ENCODE peak calls at places on chromosomes 13 and 19, in ten cellular contexts. One of them, this sample, is unnamed.

GRCh38 chr13:40059540-40060232 is 404.2 kb downstream of the COG6 start:
- DNase-seq in A549: no peak
- DNase-seq in GM12865: peak
- DNase-seq in BJ: no peak
- DNase-seq in fibroblast of mammary gland: peak
- DNase-seq in astrocyte of the cerebellum: no peak
- DNase-seq in fibroblast of lung: peak
- DNase-seq in colonic mucosa: no peak
- DNase-seq in dorsolateral prefrontal cortex: no peak
- DNase-seq in suprapubic skin: no peak
- DNase-seq in this sample: no peak

GRCh38 chr19:53771133-53771532 is 53.0 kb downstream of the NLRP12 start:
- DNase-seq in A549: no peak
- DNase-seq in GM12865: no peak
- DNase-seq in BJ: no peak
- DNase-seq in fibroblast of mammary gland: no peak
- DNase-seq in astrocyte of the cerebellum: no peak
- DNase-seq in fibroblast of lung: no peak
- DNase-seq in colonic mucosa: no peak
- DNase-seq in dorsolateral prefrontal cortex: no peak
- DNase-seq in suprapubic skin: no peak
- DNase-seq in this sample: no peak

GRCh38 chr19:30148039-30148438 is 206.0 kb downstream of the URI1 start:
- DNase-seq in A549: peak
- DNase-seq in GM12865: no peak
- DNase-seq in BJ: no peak
- DNase-seq in fibroblast of mammary gland: no peak
- DNase-seq in astrocyte of the cerebellum: no peak
- DNase-seq in fibroblast of lung: no peak
- DNase-seq in colonic mucosa: peak
- DNase-seq in dorsolateral prefrontal cortex: no peak
- DNase-seq in suprapubic skin: no peak
- DNase-seq in this sample: no peak

GRCh38 chr19:54696117-54696548 is 28.1 kb upstream of the KIR3DL3 start:
- DNase-seq in A549: no peak
- DNase-seq in GM12865: peak
- DNase-seq in BJ: no peak
- DNase-seq in fibroblast of mammary gland: no peak
- DNase-seq in astrocyte of the cerebellum: no peak
- DNase-seq in fibroblast of lung: no peak
- DNase-seq in colonic mucosa: no peak
- DNase-seq in dorsolateral prefrontal cortex: no peak
- DNase-seq in suprapubic skin: no peak
- DNase-seq in this sample: no peak

GRCh38 chr19:14411161-14411560 is 8.0 kb downstream of the DDX39A start:
- DNase-seq in A549: no peak
- DNase-seq in GM12865: no peak
- DNase-seq in BJ: no peak
- DNase-seq in fibroblast of mammary gland: no peak
- DNase-seq in astrocyte of the cerebellum: no peak
- DNase-seq in fibroblast of lung: no peak
- DNase-seq in colonic mucosa: no peak
- DNase-seq in dorsolateral prefrontal cortex: no peak
- DNase-seq in suprapubic skin: no peak
- DNase-seq in this sample: no peak

GRCh38 chr19:42214810-42215209 is 2.7 kb downstream of the DEDD2 start:
- DNase-seq in A549: no peak
- DNase-seq in GM12865: no peak
- DNase-seq in BJ: no peak
- DNase-seq in fibroblast of mammary gland: no peak
- DNase-seq in astrocyte of the cerebellum: no peak
- DNase-seq in fibroblast of lung: no peak
- DNase-seq in colonic mucosa: no peak
- DNase-seq in dorsolateral prefrontal cortex: no peak
- DNase-seq in suprapubic skin: no peak
- DNase-seq in this sample: no peak

GRCh38 chr19:56079609-56080008 is 41.5 kb downstream of the ZNF787 start:
- DNase-seq in A549: no peak
- DNase-seq in GM12865: no peak
- DNase-seq in BJ: no peak
- DNase-seq in fibroblast of mammary gland: no peak
- DNase-seq in astrocyte of the cerebellum: no peak
- DNase-seq in fibroblast of lung: no peak
- DNase-seq in colonic mucosa: no peak
- DNase-seq in dorsolateral prefrontal cortex: no peak
- DNase-seq in suprapubic skin: no peak
- DNase-seq in this sample: no peak

GRCh38 chr19:31648347-31648746 is 299.1 kb upstream of the TSHZ3 start:
- DNase-seq in A549: no peak
- DNase-seq in GM12865: no peak
- DNase-seq in BJ: no peak
- DNase-seq in fibroblast of mammary gland: no peak
- DNase-seq in astrocyte of the cerebellum: peak
- DNase-seq in fibroblast of lung: peak
- DNase-seq in colonic mucosa: no peak
- DNase-seq in dorsolateral prefrontal cortex: no peak
- DNase-seq in suprapubic skin: no peak
- DNase-seq in this sample: no peak

GRCh38 chr13:99723847-99724246 is 222.6 kb downstream of the TM9SF2 start:
- DNase-seq in A549: no peak
- DNase-seq in GM12865: no peak
- DNase-seq in BJ: no peak
- DNase-seq in fibroblast of mammary gland: no peak
- DNase-seq in astrocyte of the cerebellum: no peak
- DNase-seq in fibroblast of lung: no peak
- DNase-seq in colonic mucosa: no peak
- DNase-seq in dorsolateral prefrontal cortex: no peak
- DNase-seq in suprapubic skin: no peak
- DNase-seq in this sample: no peak

GRCh38 chr19:49213791-49214190 is 56.2 kb downstream of the TRPM4 start:
- DNase-seq in A549: peak
- DNase-seq in GM12865: no peak
- DNase-seq in BJ: no peak
- DNase-seq in fibroblast of mammary gland: no peak
- DNase-seq in astrocyte of the cerebellum: no peak
- DNase-seq in fibroblast of lung: no peak
- DNase-seq in colonic mucosa: no peak
- DNase-seq in dorsolateral prefrontal cortex: no peak
- DNase-seq in suprapubic skin: no peak
- DNase-seq in this sample: no peak
- TF ChIP-seq CTCF in A549: peak
- TF ChIP-seq CTCF in GM12865: no peak
- TF ChIP-seq CTCF in BJ: peak
- TF ChIP-seq CTCF in fibroblast of mammary gland: no peak
- TF ChIP-seq CTCF in astrocyte of the cerebellum: no peak
- TF ChIP-seq CTCF in fibroblast of lung: no peak
- TF ChIP-seq CTCF in colonic mucosa: no peak
- TF ChIP-seq CTCF in dorsolateral prefrontal cortex: no peak
- TF ChIP-seq CTCF in suprapubic skin: no peak
- TF ChIP-seq CTCF in this sample: no peak

DNA sequence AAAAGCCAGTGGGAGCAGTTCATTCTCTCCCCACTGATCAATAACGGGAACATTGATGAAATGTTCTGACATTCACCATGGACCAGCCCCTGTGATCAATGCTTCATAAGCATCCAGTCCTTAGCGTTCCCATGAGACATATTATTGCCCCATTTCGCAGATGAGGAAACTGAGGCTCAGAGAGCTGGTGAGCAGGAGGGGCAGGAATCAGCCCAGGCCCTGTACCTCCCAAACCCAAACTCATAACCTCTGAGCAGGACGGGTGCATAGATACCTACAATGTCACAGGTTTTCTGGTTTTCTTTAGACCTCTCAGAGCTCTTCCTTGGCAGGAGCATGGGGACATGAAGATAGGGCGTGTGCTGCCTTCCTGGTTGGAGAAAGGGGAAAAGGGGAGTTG is 2.1 kb downstream of the MCOLN1 start:
- DNase-seq in A549: no peak
- DNase-seq in GM12865: no peak
- DNase-seq in BJ: no peak
- DNase-seq in fibroblast of mammary gland: no peak
- DNase-seq in astrocyte of the cerebellum: no peak
- DNase-seq in fibroblast of lung: no peak
- DNase-seq in colonic mucosa: no peak
- DNase-seq in dorsolateral prefrontal cortex: no peak
- DNase-seq in suprapubic skin: no peak
- DNase-seq in this sample: no peak
- H3K4me3 ChIP-seq in A549: no peak
- H3K4me3 ChIP-seq in GM12865: no peak
- H3K4me3 ChIP-seq in BJ: no peak
- H3K4me3 ChIP-seq in fibroblast of mammary gland: no peak
- H3K4me3 ChIP-seq in astrocyte of the cerebellum: no peak
- H3K4me3 ChIP-seq in fibroblast of lung: no peak
- H3K4me3 ChIP-seq in colonic mucosa: no peak
- H3K4me3 ChIP-seq in dorsolateral prefrontal cortex: no peak
- H3K4me3 ChIP-seq in suprapubic skin: no peak
- H3K4me3 ChIP-seq in this sample: no peak

DNA sequence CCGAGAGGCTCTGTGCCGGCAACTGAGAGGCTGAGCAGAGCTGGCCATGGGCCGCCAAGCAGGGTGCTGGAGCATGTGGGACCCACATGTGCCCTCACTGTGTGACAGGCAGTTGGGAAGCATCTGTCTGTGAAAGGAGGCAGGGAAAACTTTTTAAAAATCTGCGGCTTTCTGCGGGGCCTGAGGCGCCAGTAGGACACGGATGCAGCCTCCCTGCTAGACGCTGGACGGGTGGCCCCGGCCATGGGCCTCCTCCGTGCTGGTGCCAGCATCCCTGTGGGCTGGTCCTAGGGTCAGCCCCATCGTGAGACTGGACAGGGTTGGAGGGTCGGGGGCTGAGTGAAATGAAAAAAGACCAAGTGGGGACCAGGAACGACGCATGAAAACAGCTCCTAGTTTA is 20.9 kb upstream of the DCUN1D2 start:
- DNase-seq in A549: no peak
- DNase-seq in GM12865: no peak
- DNase-seq in BJ: no peak
- DNase-seq in fibroblast of mammary gland: no peak
- DNase-seq in astrocyte of the cerebellum: no peak
- DNase-seq in fibroblast of lung: no peak
- DNase-seq in colonic mucosa: no peak
- DNase-seq in dorsolateral prefrontal cortex: no peak
- DNase-seq in suprapubic skin: no peak
- DNase-seq in this sample: no peak
- TF ChIP-seq CTCF in A549: no peak
- TF ChIP-seq CTCF in GM12865: no peak
- TF ChIP-seq CTCF in BJ: no peak
- TF ChIP-seq CTCF in fibroblast of mammary gland: no peak
- TF ChIP-seq CTCF in astrocyte of the cerebellum: no peak
- TF ChIP-seq CTCF in fibroblast of lung: no peak
- TF ChIP-seq CTCF in colonic mucosa: no peak
- TF ChIP-seq CTCF in dorsolateral prefrontal cortex: no peak
- TF ChIP-seq CTCF in suprapubic skin: no peak
- TF ChIP-seq CTCF in this sample: no peak

GRCh38 chr19:50702158-50702869 is 17.3 kb downstream of the SHANK1 start:
- DNase-seq in A549: no peak
- DNase-seq in GM12865: no peak
- DNase-seq in BJ: no peak
- DNase-seq in fibroblast of mammary gland: no peak
- DNase-seq in astrocyte of the cerebellum: no peak
- DNase-seq in fibroblast of lung: no peak
- DNase-seq in colonic mucosa: no peak
- DNase-seq in dorsolateral prefrontal cortex: no peak
- DNase-seq in suprapubic skin: no peak
- DNase-seq in this sample: no peak

GRCh38 chr19:50706387-50706786 is 13.2 kb downstream of the SHANK1 start:
- DNase-seq in A549: no peak
- DNase-seq in GM12865: no peak
- DNase-seq in BJ: no peak
- DNase-seq in fibroblast of mammary gland: no peak
- DNase-seq in astrocyte of the cerebellum: no peak
- DNase-seq in fibroblast of lung: no peak
- DNase-seq in colonic mucosa: no peak
- DNase-seq in dorsolateral prefrontal cortex: no peak
- DNase-seq in suprapubic skin: no peak
- DNase-seq in this sample: no peak

GRCh38 chr19:50702870-50703829 is 16.5 kb downstream of the SHANK1 start:
- DNase-seq in A549: no peak
- DNase-seq in GM12865: no peak
- DNase-seq in BJ: no peak
- DNase-seq in fibroblast of mammary gland: no peak
- DNase-seq in astrocyte of the cerebellum: no peak
- DNase-seq in fibroblast of lung: no peak
- DNase-seq in colonic mucosa: no peak
- DNase-seq in dorsolateral prefrontal cortex: no peak
- DNase-seq in suprapubic skin: no peak
- DNase-seq in this sample: no peak

GRCh38 chr19:50705422-50706019 is 14.1 kb downstream of the SHANK1 start:
- DNase-seq in A549: peak
- DNase-seq in GM12865: peak
- DNase-seq in BJ: no peak
- DNase-seq in fibroblast of mammary gland: peak
- DNase-seq in astrocyte of the cerebellum: no peak
- DNase-seq in fibroblast of lung: peak
- DNase-seq in colonic mucosa: no peak
- DNase-seq in dorsolateral prefrontal cortex: no peak
- DNase-seq in suprapubic skin: no peak
- DNase-seq in this sample: no peak

GRCh38 chr19:50703915-50704548 is 15.6 kb downstream of the SHANK1 start:
- DNase-seq in A549: peak
- DNase-seq in GM12865: no peak
- DNase-seq in BJ: no peak
- DNase-seq in fibroblast of mammary gland: no peak
- DNase-seq in astrocyte of the cerebellum: no peak
- DNase-seq in fibroblast of lung: no peak
- DNase-seq in colonic mucosa: no peak
- DNase-seq in dorsolateral prefrontal cortex: no peak
- DNase-seq in suprapubic skin: no peak
- DNase-seq in this sample: no peak
- H3K4me3 ChIP-seq in A549: no peak
- H3K4me3 ChIP-seq in GM12865: no peak
- H3K4me3 ChIP-seq in BJ: no peak
- H3K4me3 ChIP-seq in fibroblast of mammary gland: no peak
- H3K4me3 ChIP-seq in astrocyte of the cerebellum: no peak
- H3K4me3 ChIP-seq in fibroblast of lung: no peak
- H3K4me3 ChIP-seq in colonic mucosa: no peak
- H3K4me3 ChIP-seq in dorsolateral prefrontal cortex: no peak
- H3K4me3 ChIP-seq in suprapubic skin: no peak
- H3K4me3 ChIP-seq in this sample: no peak

DNA sequence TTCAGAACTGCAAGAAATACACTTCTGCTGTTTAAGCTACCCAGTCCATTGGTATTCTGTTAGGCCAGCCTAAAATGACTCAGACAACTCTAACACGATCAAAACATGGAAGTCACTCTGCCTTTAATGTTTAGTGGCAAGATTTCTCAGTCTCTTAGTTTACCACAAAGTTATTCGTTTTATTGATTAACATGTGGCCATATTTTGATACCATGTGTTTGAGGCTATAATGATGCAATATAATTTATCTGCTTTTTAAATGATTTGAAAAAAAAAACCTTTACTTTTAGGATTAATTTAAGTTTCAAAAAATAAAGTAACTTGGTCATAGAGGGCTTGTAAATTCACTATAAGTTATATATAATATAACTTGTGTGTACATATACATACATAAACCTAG is 223.4 kb downstream of the SPRY2 start:
- DNase-seq in A549: no peak
- DNase-seq in GM12865: no peak
- DNase-seq in BJ: no peak
- DNase-seq in fibroblast of mammary gland: no peak
- DNase-seq in astrocyte of the cerebellum: no peak
- DNase-seq in fibroblast of lung: no peak
- DNase-seq in colonic mucosa: no peak
- DNase-seq in dorsolateral prefrontal cortex: no peak
- DNase-seq in suprapubic skin: no peak
- DNase-seq in this sample: no peak
- TF ChIP-seq CTCF in A549: no peak
- TF ChIP-seq CTCF in GM12865: no peak
- TF ChIP-seq CTCF in BJ: no peak
- TF ChIP-seq CTCF in fibroblast of mammary gland: no peak
- TF ChIP-seq CTCF in astrocyte of the cerebellum: no peak
- TF ChIP-seq CTCF in fibroblast of lung: no peak
- TF ChIP-seq CTCF in colonic mucosa: no peak
- TF ChIP-seq CTCF in dorsolateral prefrontal cortex: no peak
- TF ChIP-seq CTCF in suprapubic skin: no peak
- TF ChIP-seq CTCF in this sample: no peak

GRCh38 chr13:21233086-21233485 is 56.6 kb downstream of the MRPL57 start:
- DNase-seq in A549: no peak
- DNase-seq in GM12865: no peak
- DNase-seq in BJ: no peak
- DNase-seq in fibroblast of mammary gland: no peak
- DNase-seq in astrocyte of the cerebellum: no peak
- DNase-seq in fibroblast of lung: no peak
- DNase-seq in colonic mucosa: no peak
- DNase-seq in dorsolateral prefrontal cortex: no peak
- DNase-seq in suprapubic skin: no peak
- DNase-seq in this sample: no peak
- H3K4me3 ChIP-seq in A549: no peak
- H3K4me3 ChIP-seq in GM12865: no peak
- H3K4me3 ChIP-seq in BJ: no peak
- H3K4me3 ChIP-seq in fibroblast of mammary gland: no peak
- H3K4me3 ChIP-seq in astrocyte of the cerebellum: no peak
- H3K4me3 ChIP-seq in fibroblast of lung: peak
- H3K4me3 ChIP-seq in colonic mucosa: no peak
- H3K4me3 ChIP-seq in dorsolateral prefrontal cortex: no peak
- H3K4me3 ChIP-seq in suprapubic skin: no peak
- H3K4me3 ChIP-seq in this sample: no peak